ENCODE peak calls at places on chromosomes 16 and 17, in nine cellular contexts. R, M, N, G, F, K, L, W and P are unnamed samples.

GRCh38 chr16:72788269-72788809 is 259.6 kb downstream of the ZFHX3 start:
- DNase-seq in F (no peak), R (no peak), M (no peak), N (no peak), K (no peak), L (no peak), W (no peak), G (no peak), P (no peak)

GRCh38 chr16:79770244-79771064 is 169.9 kb upstream of the MAF start:
- DNase-seq in F (peak; percentile 81), G (peak; percentile 91), W (peak; percentile 35), L (peak; percentile 91), K (peak; percentile 91), M (peak; percentile 29), N (no peak), R (peak; percentile 73), P (peak; percentile 76)

GRCh38 chr17:51119415-51120356 is 982 bp downstream of the SPAG9 start:
- DNase-seq in M (peak; percentile 65), N (peak; percentile 10), W (peak; percentile 26), K (peak; percentile 58), G (peak; percentile 39), R (no peak), F (peak; percentile 41), L (peak; percentile 50), P (no peak)

GRCh38 chr17:7523033-7523432 is 25.8 kb upstream of the TNFSF12 start:
- DNase-seq in W (peak; percentile 32), M (peak; percentile 9), L (peak; percentile 8), F (no peak), G (no peak), N (peak; percentile 4), R (no peak), K (peak; percentile 33), P (no peak)

GRCh38 chr17:16456770-16457316 is 35.1 kb downstream of the LRRC75A start:
- DNase-seq in R (no peak), M (no peak), W (no peak), N (no peak), F (no peak), L (no peak), K (no peak), G (no peak), P (no peak)

GRCh38 chr16:10309271-10309932 is 76.5 kb upstream of the ATF7IP2 start:
- DNase-seq in G (no peak), W (no peak), M (no peak), N (no peak), R (no peak), K (no peak), L (no peak), F (no peak), P (no peak)

GRCh38 chr17:40024901-40025300 is 9.7 kb downstream of the CSF3 start:
- DNase-seq in R (no peak), W (no peak), L (peak; percentile 69), M (no peak), F (no peak), K (no peak), N (peak; percentile 68), G (no peak), P (no peak)

GRCh38 chr16:68040506-68041288 is 17.6 kb downstream of the DUS2 start:
- DNase-seq in M (peak; percentile 75), L (peak; percentile 61), F (peak; percentile 48), W (peak; percentile 91), R (peak; percentile 77), N (peak; percentile 42), G (peak; percentile 84), K (peak; percentile 84), P (peak; percentile 19)

GRCh38 chr17:45144199-45145034 is 3.9 kb upstream of the HEXIM1 start:
- DNase-seq in R (no peak), W (no peak), G (peak; percentile 73), N (no peak), M (no peak), K (peak; percentile 58), L (no peak), F (peak; percentile 43), P (no peak)

GRCh38 chr17:49217651-49218413 is 7.3 kb downstream of the ABI3 start:
- DNase-seq in F (no peak), K (peak; percentile 89), R (no peak), N (no peak), M (no peak), G (peak; percentile 50), L (no peak), W (peak; percentile 67), P (no peak)

GRCh38 chr17:51947160-51947559 is 211.4 kb downstream of the CA10 start:
- DNase-seq in F (no peak), K (no peak), M (no peak), N (no peak), L (no peak), G (no peak), W (no peak), R (no peak), P (peak; percentile 50)

GRCh38 chr16:12082207-12082606 is 105.7 kb downstream of the SNX29 start:
- DNase-seq in R (no peak), K (no peak), M (no peak), G (no peak), F (no peak), L (no peak), N (no peak), W (no peak), P (no peak)

GRCh38 chr17:67528751-67529436 is 151.8 kb downstream of the PITPNC1 start:
- DNase-seq in W (no peak), M (peak; percentile 94), N (peak; percentile 93), L (peak; percentile 93), K (no peak), F (peak; percentile 86), R (peak; percentile 55), G (peak; percentile 65), P (no peak)

GRCh38 chr16:53415504-53415903 is 18.8 kb upstream of the RBL2 start:
- DNase-seq in F (no peak), N (no peak), W (no peak), R (no peak), L (no peak), M (no peak), G (no peak), K (no peak), P (no peak)

GRCh38 chr16:53417976-53418375 is 16.3 kb upstream of the RBL2 start:
- DNase-seq in F (no peak), M (no peak), N (no peak), L (no peak), R (no peak), W (no peak), G (no peak), K (no peak), P (no peak)

GRCh38 chr16:53417011-53417410 is 17.3 kb upstream of the RBL2 start:
- DNase-seq in K (no peak), N (no peak), L (peak; percentile 6), R (no peak), W (no peak), M (no peak), F (peak; percentile 77), G (no peak), P (no peak)

GRCh38 chr16:53421248-53421647 is 13.0 kb upstream of the RBL2 start:
- DNase-seq in L (no peak), W (no peak), K (no peak), N (no peak), M (no peak), F (no peak), G (no peak), R (no peak), P (no peak)
- TF ChIP-seq CTCF in L (no peak), W (no peak), K (no peak), N (peak; percentile 29), M (no peak), F (no peak), G (no peak), R (no peak), P (no peak)

GRCh38 chr17:21361020-21361809 is 14.9 kb upstream of the KCNJ12 start:
- DNase-seq in L (no peak), K (no peak), G (no peak), F (no peak), M (no peak), N (no peak), R (no peak), W (no peak), P (no peak)
- TF ChIP-seq CTCF in L (no peak), K (no peak), G (no peak), F (no peak), M (no peak), N (no peak), R (no peak), W (no peak), P (no peak)

GRCh38 chr17:73647331-73647730 is 3.1 kb upstream of the SDK2 start:
- DNase-seq in L (no peak), M (no peak), R (no peak), N (no peak), W (no peak), G (no peak), F (no peak), K (no peak), P (no peak)

GRCh38 chr17:73645050-73645871 is 1.0 kb upstream of the SDK2 start:
- DNase-seq in G (peak; percentile 54), W (no peak), R (peak; percentile 52), K (peak; percentile 55), L (peak; percentile 5), M (no peak), N (no peak), F (peak; percentile 32), P (no peak)

GRCh38 chr17:73647767-73648542 is 3.7 kb upstream of the SDK2 start:
- DNase-seq in L (no peak), M (no peak), R (no peak), W (no peak), N (no peak), F (no peak), G (no peak), K (no peak), P (no peak)

GRCh38 chr17:73648543-73648820 is 4.2 kb upstream of the SDK2 start:
- DNase-seq in N (no peak), R (no peak), F (no peak), G (no peak), W (no peak), M (no peak), L (no peak), K (no peak), P (no peak)

DNA sequence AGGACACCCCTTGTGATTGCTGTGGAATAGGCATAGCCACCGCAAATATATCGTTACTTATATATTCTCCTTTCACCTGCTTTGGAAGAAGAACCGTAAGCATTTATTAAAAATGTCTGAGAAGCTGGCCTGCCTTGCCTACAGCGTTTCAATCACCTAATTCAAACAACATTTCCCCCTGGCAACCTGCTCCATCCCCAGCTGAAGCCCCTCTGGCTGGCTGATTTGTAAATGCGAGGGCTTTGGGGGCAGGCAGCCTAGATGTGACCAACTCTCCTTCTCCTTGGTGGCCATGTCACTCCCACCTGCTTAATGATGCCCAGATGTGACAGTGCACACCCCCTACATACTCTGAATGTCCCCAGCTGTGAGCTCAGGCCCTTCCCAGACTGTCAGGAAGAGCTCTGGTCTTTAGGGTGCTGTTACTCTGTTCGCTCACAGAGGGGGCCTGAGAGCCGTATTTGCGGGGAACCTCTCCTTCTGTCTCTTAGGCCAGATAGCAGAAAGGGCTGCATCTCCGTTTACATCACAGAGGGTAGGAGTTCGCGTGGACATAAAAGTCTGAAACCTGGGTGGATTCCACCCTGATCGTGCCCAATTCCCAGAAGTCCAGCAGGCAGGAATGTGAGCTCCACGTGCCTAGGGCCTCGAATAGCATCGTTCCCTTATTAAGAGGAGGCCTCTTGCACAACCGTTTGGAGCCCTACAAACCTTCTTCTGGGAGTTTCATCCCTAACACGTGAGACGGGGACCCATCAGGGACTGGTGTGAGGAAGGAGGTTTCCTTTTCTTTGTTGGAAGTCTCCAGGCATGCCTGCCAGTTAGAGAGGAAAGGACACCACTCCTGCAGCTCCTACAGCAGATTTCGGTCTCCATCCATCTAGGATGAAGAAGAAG is 2.4 kb upstream of the SDK2 start:
- DNase-seq in K (no peak), R (no peak), F (no peak), N (no peak), G (no peak), W (no peak), M (no peak), L (no peak), P (no peak)
- TF ChIP-seq CTCF in K (no peak), R (peak; percentile 43), F (peak; percentile 36), N (no peak), G (peak; percentile 19), W (peak; percentile 43), M (no peak), L (no peak), P (peak; percentile 22)

GRCh38 chr17:44059101-44059892 is 7.2 kb downstream of the LSM12 start:
- DNase-seq in R (no peak), K (no peak), G (no peak), M (no peak), W (no peak), L (no peak), N (no peak), F (no peak), P (no peak)
- TF ChIP-seq CTCF in R (no peak), K (no peak), G (no peak), M (no peak), W (no peak), L (no peak), N (no peak), F (no peak), P (no peak)